ENCODE peak calls at places on chromosome 20, in seven cellular contexts. One of them, this sample, is unnamed.

GRCh38 chr20:25273046-25273445 is 25.2 kb downstream of the PYGB start:
- DNase-seq in CD4-positive, alpha-beta T cell: no peak
- DNase-seq in Calu3: no peak
- DNase-seq in RWPE1: no peak
- DNase-seq in fibroblast of pulmonary artery: no peak
- DNase-seq in dorsolateral prefrontal cortex: peak
- DNase-seq in K562: no peak
- DNase-seq in this sample: no peak

GRCh38 chr20:24096256-24096655 is 107.7 kb upstream of the GGTLC1 start:
- DNase-seq in dorsolateral prefrontal cortex: no peak
- DNase-seq in fibroblast of pulmonary artery: no peak
- DNase-seq in RWPE1: no peak
- DNase-seq in Calu3: no peak
- DNase-seq in K562: no peak
- DNase-seq in CD4-positive, alpha-beta T cell: no peak
- DNase-seq in this sample: no peak

GRCh38 chr20:24980321-24981053 is 12.1 kb downstream of the APMAP start:
- DNase-seq in K562: no peak
- DNase-seq in Calu3: no peak
- DNase-seq in fibroblast of pulmonary artery: no peak
- DNase-seq in dorsolateral prefrontal cortex: peak
- DNase-seq in CD4-positive, alpha-beta T cell: no peak
- DNase-seq in RWPE1: no peak
- DNase-seq in this sample: no peak

GRCh38 chr20:22507240-22507961 is 77.0 kb downstream of the FOXA2 start:
- DNase-seq in dorsolateral prefrontal cortex: no peak
- DNase-seq in fibroblast of pulmonary artery: no peak
- DNase-seq in RWPE1: no peak
- DNase-seq in Calu3: no peak
- DNase-seq in CD4-positive, alpha-beta T cell: no peak
- DNase-seq in K562: no peak
- DNase-seq in this sample: no peak

GRCh38 chr20:31406115-31406514 is at the start of gene DEFB121:
- DNase-seq in K562: no peak
- DNase-seq in fibroblast of pulmonary artery: no peak
- DNase-seq in CD4-positive, alpha-beta T cell: no peak
- DNase-seq in Calu3: no peak
- DNase-seq in dorsolateral prefrontal cortex: no peak
- DNase-seq in RWPE1: no peak
- DNase-seq in this sample: no peak

GRCh38 chr20:56630086-56630493 is 984 bp downstream of the TFAP2C start:
- DNase-seq in fibroblast of pulmonary artery: peak
- DNase-seq in dorsolateral prefrontal cortex: no peak
- DNase-seq in RWPE1: peak
- DNase-seq in CD4-positive, alpha-beta T cell: no peak
- DNase-seq in K562: peak
- DNase-seq in Calu3: peak
- DNase-seq in this sample: no peak

GRCh38 chr20:31590717-31591225 is 14.3 kb upstream of the ID1 start:
- DNase-seq in K562: peak
- DNase-seq in dorsolateral prefrontal cortex: no peak
- DNase-seq in fibroblast of pulmonary artery: no peak
- DNase-seq in RWPE1: no peak
- DNase-seq in Calu3: no peak
- DNase-seq in CD4-positive, alpha-beta T cell: no peak
- DNase-seq in this sample: no peak

GRCh38 chr20:5316188-5317158 is at the start of gene PROKR2:
- DNase-seq in dorsolateral prefrontal cortex: no peak
- DNase-seq in K562: no peak
- DNase-seq in RWPE1: no peak
- DNase-seq in fibroblast of pulmonary artery: no peak
- DNase-seq in CD4-positive, alpha-beta T cell: no peak
- DNase-seq in Calu3: no peak
- DNase-seq in this sample: no peak

GRCh38 chr20:62496525-62497218 is 20.9 kb upstream of the GATA5 start:
- DNase-seq in K562: peak
- DNase-seq in fibroblast of pulmonary artery: no peak
- DNase-seq in dorsolateral prefrontal cortex: no peak
- DNase-seq in Calu3: peak
- DNase-seq in RWPE1: peak
- DNase-seq in CD4-positive, alpha-beta T cell: peak
- DNase-seq in this sample: no peak

GRCh38 chr20:48411265-48411664 is 416.5 kb downstream of the PREX1 start:
- DNase-seq in CD4-positive, alpha-beta T cell: no peak
- DNase-seq in dorsolateral prefrontal cortex: no peak
- DNase-seq in fibroblast of pulmonary artery: no peak
- DNase-seq in RWPE1: no peak
- DNase-seq in K562: no peak
- DNase-seq in Calu3: no peak
- DNase-seq in this sample: no peak

GRCh38 chr20:41650221-41650948 is 32.2 kb upstream of the CHD6 start:
- DNase-seq in dorsolateral prefrontal cortex: no peak
- DNase-seq in CD4-positive, alpha-beta T cell: no peak
- DNase-seq in Calu3: peak
- DNase-seq in RWPE1: no peak
- DNase-seq in K562: no peak
- DNase-seq in fibroblast of pulmonary artery: no peak
- DNase-seq in this sample: no peak

GRCh38 chr20:43726811-43727338 is at the start of gene GTSF1L:
- DNase-seq in CD4-positive, alpha-beta T cell: no peak
- DNase-seq in Calu3: no peak
- DNase-seq in K562: no peak
- DNase-seq in RWPE1: no peak
- DNase-seq in dorsolateral prefrontal cortex: no peak
- DNase-seq in fibroblast of pulmonary artery: peak
- DNase-seq in this sample: no peak

GRCh38 chr20:1298888-1299511 is 29.9 kb downstream of the SDCBP2 start:
- DNase-seq in Calu3: no peak
- DNase-seq in CD4-positive, alpha-beta T cell: no peak
- DNase-seq in dorsolateral prefrontal cortex: no peak
- DNase-seq in fibroblast of pulmonary artery: no peak
- DNase-seq in K562: no peak
- DNase-seq in RWPE1: no peak
- DNase-seq in this sample: no peak

GRCh38 chr20:2137552-2138201 is 36.0 kb downstream of the STK35 start:
- DNase-seq in K562: no peak
- DNase-seq in dorsolateral prefrontal cortex: no peak
- DNase-seq in RWPE1: no peak
- DNase-seq in CD4-positive, alpha-beta T cell: no peak
- DNase-seq in Calu3: no peak
- DNase-seq in fibroblast of pulmonary artery: peak
- DNase-seq in this sample: no peak

GRCh38 chr20:22473293-22473692 is 111.1 kb downstream of the FOXA2 start:
- DNase-seq in Calu3: no peak
- DNase-seq in K562: no peak
- DNase-seq in RWPE1: no peak
- DNase-seq in fibroblast of pulmonary artery: no peak
- DNase-seq in CD4-positive, alpha-beta T cell: no peak
- DNase-seq in dorsolateral prefrontal cortex: no peak
- DNase-seq in this sample: no peak

GRCh38 chr20:50558483-50558925 is 48.3 kb downstream of the PTPN1 start:
- DNase-seq in dorsolateral prefrontal cortex: no peak
- DNase-seq in Calu3: no peak
- DNase-seq in RWPE1: peak
- DNase-seq in K562: peak
- DNase-seq in CD4-positive, alpha-beta T cell: no peak
- DNase-seq in fibroblast of pulmonary artery: peak
- DNase-seq in this sample: no peak

GRCh38 chr20:50338479-50339195 is 148.0 kb downstream of the CEBPB start:
- DNase-seq in fibroblast of pulmonary artery: no peak
- DNase-seq in dorsolateral prefrontal cortex: no peak
- DNase-seq in Calu3: no peak
- DNase-seq in K562: peak
- DNase-seq in RWPE1: no peak
- DNase-seq in CD4-positive, alpha-beta T cell: no peak
- DNase-seq in this sample: no peak

GRCh38 chr20:11569163-11569562 is 348.5 kb upstream of the BTBD3 start:
- DNase-seq in RWPE1: no peak
- DNase-seq in fibroblast of pulmonary artery: no peak
- DNase-seq in K562: no peak
- DNase-seq in dorsolateral prefrontal cortex: no peak
- DNase-seq in CD4-positive, alpha-beta T cell: no peak
- DNase-seq in Calu3: no peak
- DNase-seq in this sample: no peak

GRCh38 chr20:18628330-18628941 is 40.6 kb downstream of the DTD1 start:
- DNase-seq in RWPE1: peak
- DNase-seq in fibroblast of pulmonary artery: no peak
- DNase-seq in Calu3: peak
- DNase-seq in dorsolateral prefrontal cortex: no peak
- DNase-seq in CD4-positive, alpha-beta T cell: no peak
- DNase-seq in K562: peak
- DNase-seq in this sample: no peak

GRCh38 chr20:4322499-4322898 is 307.1 kb upstream of the RNF24 start:
- DNase-seq in K562: no peak
- DNase-seq in dorsolateral prefrontal cortex: no peak
- DNase-seq in CD4-positive, alpha-beta T cell: no peak
- DNase-seq in Calu3: no peak
- DNase-seq in RWPE1: no peak
- DNase-seq in fibroblast of pulmonary artery: no peak
- DNase-seq in this sample: no peak

GRCh38 chr20:15863735-15864134 is 709.5 kb downstream of the KIF16B start:
- DNase-seq in K562: no peak
- DNase-seq in Calu3: no peak
- DNase-seq in fibroblast of pulmonary artery: no peak
- DNase-seq in dorsolateral prefrontal cortex: no peak
- DNase-seq in RWPE1: no peak
- DNase-seq in CD4-positive, alpha-beta T cell: no peak
- DNase-seq in this sample: no peak

GRCh38 chr20:15867017-15867416 is 706.2 kb downstream of the KIF16B start:
- DNase-seq in CD4-positive, alpha-beta T cell: no peak
- DNase-seq in dorsolateral prefrontal cortex: no peak
- DNase-seq in RWPE1: no peak
- DNase-seq in Calu3: no peak
- DNase-seq in K562: no peak
- DNase-seq in fibroblast of pulmonary artery: no peak
- DNase-seq in this sample: no peak

GRCh38 chr20:15862178-15862577 is 711.1 kb downstream of the KIF16B start:
- DNase-seq in Calu3: no peak
- DNase-seq in CD4-positive, alpha-beta T cell: no peak
- DNase-seq in K562: no peak
- DNase-seq in fibroblast of pulmonary artery: no peak
- DNase-seq in RWPE1: no peak
- DNase-seq in dorsolateral prefrontal cortex: no peak
- DNase-seq in this sample: no peak

GRCh38 chr20:15865553-15865952 is 707.7 kb downstream of the KIF16B start:
- DNase-seq in K562: no peak
- DNase-seq in RWPE1: no peak
- DNase-seq in CD4-positive, alpha-beta T cell: no peak
- DNase-seq in Calu3: no peak
- DNase-seq in dorsolateral prefrontal cortex: no peak
- DNase-seq in fibroblast of pulmonary artery: no peak
- DNase-seq in this sample: no peak

GRCh38 chr20:15867899-15868298 is 705.3 kb downstream of the KIF16B start:
- DNase-seq in CD4-positive, alpha-beta T cell: no peak
- DNase-seq in Calu3: no peak
- DNase-seq in fibroblast of pulmonary artery: no peak
- DNase-seq in dorsolateral prefrontal cortex: no peak
- DNase-seq in RWPE1: no peak
- DNase-seq in K562: no peak
- DNase-seq in this sample: no peak
- TF ChIP-seq CTCF in CD4-positive, alpha-beta T cell: no peak
- TF ChIP-seq CTCF in Calu3: no peak
- TF ChIP-seq CTCF in fibroblast of pulmonary artery: no peak
- TF ChIP-seq CTCF in dorsolateral prefrontal cortex: no peak
- TF ChIP-seq CTCF in RWPE1: no peak
- TF ChIP-seq CTCF in K562: no peak
- TF ChIP-seq CTCF in this sample: no peak

GRCh38 chr20:8803065-8803464 is 265.8 kb upstream of the PLCB4 start:
- DNase-seq in Calu3: no peak
- DNase-seq in CD4-positive, alpha-beta T cell: no peak
- DNase-seq in fibroblast of pulmonary artery: peak
- DNase-seq in dorsolateral prefrontal cortex: no peak
- DNase-seq in RWPE1: no peak
- DNase-seq in K562: no peak
- DNase-seq in this sample: no peak

GRCh38 chr20:8796088-8796665 is 272.7 kb upstream of the PLCB4 start:
- DNase-seq in fibroblast of pulmonary artery: peak
- DNase-seq in RWPE1: no peak
- DNase-seq in CD4-positive, alpha-beta T cell: no peak
- DNase-seq in K562: no peak
- DNase-seq in dorsolateral prefrontal cortex: no peak
- DNase-seq in Calu3: no peak
- DNase-seq in this sample: no peak

GRCh38 chr20:8798505-8798904 is 270.4 kb upstream of the PLCB4 start:
- DNase-seq in fibroblast of pulmonary artery: peak
- DNase-seq in dorsolateral prefrontal cortex: no peak
- DNase-seq in RWPE1: no peak
- DNase-seq in K562: no peak
- DNase-seq in CD4-positive, alpha-beta T cell: no peak
- DNase-seq in Calu3: no peak
- DNase-seq in this sample: no peak

GRCh38 chr20:8801686-8802085 is 267.2 kb upstream of the PLCB4 start:
- DNase-seq in CD4-positive, alpha-beta T cell: no peak
- DNase-seq in dorsolateral prefrontal cortex: no peak
- DNase-seq in RWPE1: no peak
- DNase-seq in Calu3: no peak
- DNase-seq in K562: no peak
- DNase-seq in fibroblast of pulmonary artery: no peak
- DNase-seq in this sample: no peak

GRCh38 chr20:8800089-8800488 is 268.8 kb upstream of the PLCB4 start:
- DNase-seq in CD4-positive, alpha-beta T cell: no peak
- DNase-seq in RWPE1: no peak
- DNase-seq in dorsolateral prefrontal cortex: no peak
- DNase-seq in K562: no peak
- DNase-seq in fibroblast of pulmonary artery: no peak
- DNase-seq in Calu3: no peak
- DNase-seq in this sample: no peak
- TF ChIP-seq CTCF in CD4-positive, alpha-beta T cell: no peak
- TF ChIP-seq CTCF in RWPE1: peak
- TF ChIP-seq CTCF in dorsolateral prefrontal cortex: no peak
- TF ChIP-seq CTCF in K562: no peak
- TF ChIP-seq CTCF in fibroblast of pulmonary artery: peak
- TF ChIP-seq CTCF in Calu3: no peak
- TF ChIP-seq CTCF in this sample: no peak

DNA sequence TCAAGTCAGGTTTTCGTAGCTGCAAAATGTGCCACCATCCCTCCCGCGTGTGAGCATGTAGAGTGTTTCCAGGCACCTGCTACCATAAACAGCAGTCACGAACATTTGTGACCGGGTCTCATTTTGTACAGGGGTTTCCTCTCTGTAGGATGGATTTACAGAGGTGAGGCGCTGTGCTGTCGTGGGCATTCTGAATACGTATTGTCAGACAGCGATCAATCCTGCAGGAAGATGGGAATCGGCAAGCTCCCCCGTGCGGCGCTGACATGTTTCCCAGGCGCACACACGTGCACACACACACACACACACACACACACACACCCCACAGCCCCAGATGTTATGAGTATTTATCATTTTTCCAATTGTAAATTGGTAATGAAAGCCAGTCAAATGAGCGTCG is 15.8 kb downstream of the ANKRD60 start:
- DNase-seq in CD4-positive, alpha-beta T cell: no peak
- DNase-seq in dorsolateral prefrontal cortex: no peak
- DNase-seq in Calu3: no peak
- DNase-seq in fibroblast of pulmonary artery: no peak
- DNase-seq in RWPE1: no peak
- DNase-seq in K562: no peak
- DNase-seq in this sample: no peak
- TF ChIP-seq CTCF in CD4-positive, alpha-beta T cell: no peak
- TF ChIP-seq CTCF in dorsolateral prefrontal cortex: no peak
- TF ChIP-seq CTCF in Calu3: no peak
- TF ChIP-seq CTCF in fibroblast of pulmonary artery: no peak
- TF ChIP-seq CTCF in RWPE1: no peak
- TF ChIP-seq CTCF in K562: no peak
- TF ChIP-seq CTCF in this sample: no peak

GRCh38 chr20:37903317-37904007 is 535 bp downstream of the VSTM2L start:
- DNase-seq in CD4-positive, alpha-beta T cell: no peak
- DNase-seq in RWPE1: no peak
- DNase-seq in K562: peak
- DNase-seq in dorsolateral prefrontal cortex: no peak
- DNase-seq in Calu3: peak
- DNase-seq in fibroblast of pulmonary artery: no peak
- DNase-seq in this sample: no peak
- TF ChIP-seq CTCF in CD4-positive, alpha-beta T cell: no peak
- TF ChIP-seq CTCF in RWPE1: no peak
- TF ChIP-seq CTCF in K562: peak
- TF ChIP-seq CTCF in dorsolateral prefrontal cortex: peak
- TF ChIP-seq CTCF in Calu3: peak
- TF ChIP-seq CTCF in fibroblast of pulmonary artery: no peak
- TF ChIP-seq CTCF in this sample: no peak